ENCODE peak calls at places on chromosomes 13 and 19, in six cellular contexts. U is GM23338; J is CD8-positive, alpha-beta T cell; N is breast epithelium; P is left ventricle myocardium inferior; D is heart right ventricle. M is an unnamed sample.
A peak's percentile ranks its signal among the peaks of the same experiment; 100 is the strongest.

GRCh38 chr19:11434703-11435056 is 241 bp downstream of the ODAD3 start:
- DNase-seq in P (no peak), N (no peak), D (no peak), J (no peak), U (no peak), M (no peak)

GRCh38 chr19:1592023-1592754 is 476 bp downstream of the MBD3 start:
- DNase-seq in N (peak; percentile 81), P (peak; percentile 86), D (peak; percentile 83), U (peak; percentile 89), J (peak; percentile 68), M (peak; percentile 83)

GRCh38 chr19:13844130-13844631 is 32.8 kb upstream of the NANOS3 start:
- DNase-seq in U (no peak), D (no peak), J (no peak), N (no peak), P (no peak), M (no peak)

GRCh38 chr19:27890206-27890605 is 1322.7 kb downstream of the UQCRFS1 start:
- DNase-seq in D (no peak), U (no peak), J (no peak), P (no peak), N (no peak), M (no peak)

GRCh38 chr13:49784886-49785570 is 7.5 kb downstream of the KPNA3 start:
- DNase-seq in P (no peak), U (no peak), N (no peak), D (no peak), J (no peak), M (no peak)

GRCh38 chr19:41995959-41996797 is 2.1 kb upstream of the ATP1A3 start:
- DNase-seq in P (no peak), D (no peak), J (no peak), N (no peak), U (peak; percentile 98), M (no peak)

GRCh38 chr13:77919351-77920294 is 992 bp upstream of the EDNRB start:
- DNase-seq in N (peak; percentile 50), U (peak; percentile 69), P (peak; percentile 64), J (no peak), D (peak; percentile 51), M (peak; percentile 65)

GRCh38 chr13:43373400-43373799 is 350.0 kb downstream of the DNAJC15 start:
- DNase-seq in P (no peak), D (no peak), J (no peak), U (no peak), N (no peak), M (no peak)

GRCh38 chr19:18503337-18503970 is 18.4 kb downstream of the ELL start:
- DNase-seq in P (no peak), D (no peak), N (no peak), U (no peak), J (no peak), M (no peak)

GRCh38 chr13:91078093-91078679 is 269.3 kb upstream of the MIR17HG start:
- DNase-seq in J (no peak), D (no peak), P (no peak), N (no peak), U (peak; percentile 45), M (no peak)

GRCh38 chr13:112346173-112346898 is 29.8 kb upstream of the SPACA7 start:
- DNase-seq in N (no peak), D (no peak), J (no peak), U (peak; percentile 53), P (no peak), M (peak; percentile 40)

GRCh38 chr19:49713236-49713845 is 22.4 kb downstream of the CPT1C start:
- DNase-seq in J (no peak), D (no peak), P (no peak), U (no peak), N (no peak), M (no peak)

GRCh38 chr19:18966304-18966703 is 25.3 kb upstream of the HOMER3 start:
- DNase-seq in J (no peak), N (no peak), P (no peak), D (no peak), U (peak; percentile 77), M (no peak)

GRCh38 chr19:5484398-5485285 is 29.4 kb downstream of the ZNRF4 start:
- DNase-seq in D (no peak), P (no peak), U (peak; percentile 27), N (no peak), J (no peak), M (no peak)

GRCh38 chr13:23985846-23986245 is 88.5 kb upstream of the C1QTNF9B start:
- DNase-seq in U (no peak), P (no peak), J (no peak), N (no peak), D (no peak), M (no peak)

GRCh38 chr13:89514534-89515312 is 1832.8 kb upstream of the MIR17HG start:
- DNase-seq in J (no peak), D (peak; percentile 8), N (no peak), P (no peak), U (peak; percentile 76), M (no peak)

GRCh38 chr13:104086205-104086604 is 1020.0 kb upstream of the SLC10A2 start:
- DNase-seq in U (no peak), J (no peak), N (no peak), P (no peak), D (no peak), M (no peak)

GRCh38 chr13:109868583-109869311 is 82.4 kb upstream of the IRS2 start:
- DNase-seq in U (no peak), P (no peak), D (no peak), J (no peak), N (no peak), M (no peak)

GRCh38 chr19:15463865-15464371 is 426 bp downstream of the RASAL3 start:
- DNase-seq in J (peak; percentile 59), U (peak; percentile 59), N (no peak), D (no peak), P (no peak), M (peak; percentile 62)

GRCh38 chr13:21322304-21322965 is 136.7 kb downstream of the ZDHHC20 start:
- DNase-seq in U (no peak), P (no peak), D (no peak), J (no peak), N (no peak), M (no peak)

GRCh38 chr19:43651758-43652545 is 12.3 kb upstream of the CADM4 start:
- DNase-seq in D (peak; percentile 62), N (peak; percentile 71), U (peak; percentile 88), J (no peak), P (no peak), M (peak; percentile 45)

DNA sequence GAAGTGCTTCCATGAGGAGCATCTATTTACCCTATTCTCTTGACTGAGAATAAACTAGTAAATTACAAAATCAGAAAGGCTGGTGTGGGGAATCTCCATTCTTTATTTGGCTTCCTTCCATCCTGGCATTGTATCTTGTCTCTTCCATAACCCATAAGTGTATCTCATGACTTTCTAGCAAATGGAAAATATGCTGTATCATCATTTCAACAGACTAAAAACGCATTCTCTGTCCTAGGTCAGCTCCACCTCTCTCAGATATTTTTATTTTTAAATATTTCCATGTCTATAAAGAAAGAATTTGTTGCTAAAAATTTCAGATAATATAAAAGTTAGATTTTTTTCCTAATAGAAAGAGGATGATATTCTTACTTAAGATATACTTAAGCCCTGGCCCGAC is 154.2 kb upstream of the MYO16 start:
- DNase-seq in J (no peak), D (no peak), N (no peak), U (no peak), P (no peak), M (no peak)
- TF ChIP-seq CTCF in J (no peak), D (no peak), N (no peak), U (no peak), P (no peak), M (no peak)

DNA sequence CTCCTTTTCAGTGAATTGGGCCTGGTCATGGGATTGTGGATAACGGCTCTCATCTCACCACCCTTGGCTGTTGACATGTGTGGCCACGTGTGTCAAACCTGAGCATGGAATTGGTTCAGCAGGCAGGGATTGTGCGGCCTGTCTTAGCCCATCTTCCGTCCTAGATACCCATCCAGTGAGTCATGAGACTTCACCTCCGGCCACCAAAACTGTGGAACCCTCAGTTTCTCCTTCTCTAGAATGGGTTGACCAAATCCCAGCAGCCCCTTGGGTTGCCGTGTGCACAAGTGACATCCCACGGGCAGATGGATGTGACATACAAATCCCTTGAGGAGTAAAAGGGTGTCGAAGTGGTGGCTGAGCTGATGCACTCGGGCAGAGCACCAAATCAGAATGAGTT is 6.7 kb downstream of the GGN start:
- DNase-seq in U (no peak), N (no peak), J (no peak), P (no peak), D (no peak), M (no peak)
- H3K36me3 ChIP-seq in U (peaks cover 20% of the 10 kb centered on the region), N (peaks cover 4% of the 10 kb centered on the region), J (peaks cover 57% of the 10 kb centered on the region), P (peaks cover 96% of the 10 kb centered on the region), D (peaks cover 94% of the 10 kb centered on the region), M (peaks cover 92% of the 10 kb centered on the region)

GRCh38 chr19:38316477-38317067 is 825 bp upstream of the YIF1B start:
- DNase-seq in U (no peak), P (no peak), J (no peak), N (no peak), D (no peak), M (no peak)

GRCh38 chr19:38318595-38319142 is 976 bp upstream of the KCNK6 start:
- DNase-seq in J (no peak), D (peak; percentile 69), N (no peak), U (no peak), P (peak; percentile 55), M (no peak)

GRCh38 chr19:38315657-38316476 is at the start of gene YIF1B:
- DNase-seq in P (peak; percentile 96), J (peak; percentile 92), D (peak; percentile 97), U (peak; percentile 99), N (peak; percentile 96), M (peak; percentile 99)

GRCh38 chr19:38319421-38320258 is at the start of gene KCNK6:
- DNase-seq in N (no peak), U (peak; percentile 77), J (no peak), P (peak; percentile 46), D (peak; percentile 56), M (peak; percentile 65)

DNA sequence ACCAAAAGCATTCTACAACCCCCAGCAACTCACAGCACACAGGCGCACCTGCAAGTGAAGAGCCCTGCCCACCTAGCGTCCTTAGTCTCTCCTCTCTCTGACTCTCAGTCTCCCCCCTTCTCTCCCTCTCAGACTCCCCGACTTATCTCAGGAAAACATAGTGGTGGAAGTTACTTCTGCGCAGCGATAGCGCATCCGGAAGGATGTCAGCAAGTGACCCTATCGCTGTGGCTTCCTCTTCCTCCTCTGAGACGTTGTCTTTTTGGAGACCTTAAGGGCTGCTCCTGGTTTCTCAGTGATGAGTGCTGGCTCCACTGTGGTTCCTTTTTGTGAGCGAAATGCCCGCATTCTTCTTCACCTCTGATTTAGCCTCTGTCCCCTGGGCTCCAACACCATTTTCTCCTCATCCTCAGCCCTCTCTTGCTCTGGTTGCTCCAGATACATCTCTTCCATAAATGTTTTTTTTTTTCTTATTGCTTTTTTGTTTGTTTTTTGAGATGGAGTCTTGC is 1.4 kb upstream of the YIF1B start:
- DNase-seq in P (no peak), J (no peak), N (no peak), U (no peak), D (no peak), M (peak; percentile 58)
- H3K4me1 ChIP-seq in P (peaks cover 69% of the 10 kb centered on the region), J (peaks cover 38% of the 10 kb centered on the region), N (no peaks in the 10 kb centered on the region), U (peaks cover 5% of the 10 kb centered on the region), D (peaks cover 62% of the 10 kb centered on the region), M (peaks cover 52% of the 10 kb centered on the region)

DNA sequence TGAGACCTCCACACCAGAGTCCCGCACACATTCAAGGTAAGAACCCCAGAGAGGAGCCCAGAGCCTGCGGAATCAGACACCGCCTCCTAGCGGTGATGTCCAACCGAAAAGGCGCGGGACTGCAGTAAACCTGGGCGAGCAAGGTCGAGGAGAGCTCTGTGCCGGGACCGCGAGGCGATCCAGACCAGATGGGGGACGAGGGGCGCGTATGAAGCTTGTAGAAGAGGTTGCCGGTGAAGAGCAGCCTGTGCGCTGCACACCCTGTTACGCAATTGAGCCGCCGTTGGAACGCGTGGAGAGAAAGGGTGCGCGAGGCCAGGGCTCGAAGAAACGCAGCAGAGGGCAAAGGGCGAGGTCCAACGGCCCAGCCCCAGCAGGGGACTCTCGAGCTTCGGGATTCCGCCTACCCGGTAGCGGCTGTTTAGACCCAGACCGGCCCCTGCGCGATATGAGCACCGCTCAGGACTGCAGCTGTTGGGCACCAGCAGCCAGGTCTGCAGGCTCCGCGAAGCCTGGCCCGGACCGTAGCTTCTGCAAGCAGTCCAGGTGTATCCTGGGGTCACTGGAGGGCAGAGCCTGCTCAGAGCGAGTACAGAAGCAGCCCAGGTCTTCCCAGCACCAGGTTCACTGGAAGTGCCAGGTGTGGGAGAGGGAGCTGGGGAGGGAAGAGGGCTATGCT is 65.9 kb upstream of the ZNF599 start:
- DNase-seq in P (no peak), J (no peak), D (no peak), N (no peak), U (peak; percentile 91), M (no peak)
- TF ChIP-seq CTCF in P (peak; percentile 49), J (no peak), D (peak; percentile 34), N (no peak), U (peak; percentile 80), M (peak; percentile 35)

M was measured in upper lobe of left lung.